ENCODE peak calls at places on chromosomes 13 and 19, in four cellular contexts. W is WTC11, R is GM12878, V is K562. K is an unnamed sample.

GRCh38 chr13:32804673-32805260 is 211.5 kb upstream of the KL start:
- DNase-seq in W (no peak), R (no peak), V (no peak), K (no peak)

GRCh38 chr13:96946709-96947311 is 47.5 kb downstream of the OXGR1 start:
- DNase-seq in W (no peak), R (no peak), V (no peak), K (peak)

GRCh38 chr19:38162632-38163031 is 61.4 kb downstream of the DPF1 start:
- DNase-seq in W (no peak), R (no peak), V (no peak), K (no peak)

GRCh38 chr19:14544977-14545715 is 15.8 kb downstream of the TECR start:
- DNase-seq in W (no peak), R (no peak), V (no peak), K (no peak)

GRCh38 chr19:48639483-48640375 is 2.5 kb upstream of the DBP start:
- DNase-seq in W (no peak), R (no peak), V (peak), K (no peak)

GRCh38 chr19:42250666-42251531 is 4.0 kb downstream of the ERF start:
- DNase-seq in W (no peak), R (no peak), V (no peak), K (no peak)

GRCh38 chr13:44921931-44922758 is 67.1 kb downstream of the NUFIP1 start:
- DNase-seq in W (no peak), R (no peak), V (no peak), K (peak)

GRCh38 chr13:27425151-27425917 is 915 bp downstream of the GTF3A start:
- DNase-seq in W (no peak), R (no peak), V (no peak), K (no peak)

GRCh38 chr13:44132710-44133109 is 240.9 kb upstream of the SERP2 start:
- DNase-seq in W (no peak), R (no peak), V (no peak), K (no peak)

GRCh38 chr13:37357548-37357947 is 241.0 kb downstream of the POSTN start:
- DNase-seq in W (no peak), R (no peak), V (no peak), K (no peak)

GRCh38 chr13:102141625-102142472 is 260.0 kb downstream of the FGF14 start:
- DNase-seq in W (no peak), R (no peak), V (peak), K (peak)

GRCh38 chr13:33331962-33332361 is 46.4 kb upstream of the STARD13 start:
- DNase-seq in W (peak), R (no peak), V (no peak), K (no peak)

GRCh38 chr13:27661017-27661416 is 39.3 kb downstream of the POLR1D start:
- DNase-seq in W (no peak), R (no peak), V (no peak), K (no peak)

GRCh38 chr19:47637550-47637949 is 28.6 kb downstream of the BICRA start:
- DNase-seq in W (no peak), R (no peak), V (no peak), K (no peak)

GRCh38 chr13:78121459-78122348 is 203.1 kb upstream of the EDNRB start:
- DNase-seq in W (peak), R (peak), V (peak), K (peak)

GRCh38 chr13:41018583-41018909 is 570 bp downstream of the ELF1 start:
- DNase-seq in W (no peak), R (no peak), V (no peak), K (no peak)

GRCh38 chr19:12939292-12939606 is 840 bp downstream of the CALR start:
- DNase-seq in W (no peak), R (no peak), V (no peak), K (no peak)

GRCh38 chr19:55537741-55538111 is 793 bp upstream of the SBK2 start:
- DNase-seq in W (no peak), R (no peak), V (no peak), K (no peak)

GRCh38 chr13:73803997-73804396 is 330.2 kb downstream of the KLF12 start:
- DNase-seq in W (no peak), R (no peak), V (no peak), K (no peak)

GRCh38 chr13:66994097-66994496 is 236.0 kb downstream of the PCDH9 start:
- DNase-seq in W (peak), R (no peak), V (peak), K (peak)

DNA sequence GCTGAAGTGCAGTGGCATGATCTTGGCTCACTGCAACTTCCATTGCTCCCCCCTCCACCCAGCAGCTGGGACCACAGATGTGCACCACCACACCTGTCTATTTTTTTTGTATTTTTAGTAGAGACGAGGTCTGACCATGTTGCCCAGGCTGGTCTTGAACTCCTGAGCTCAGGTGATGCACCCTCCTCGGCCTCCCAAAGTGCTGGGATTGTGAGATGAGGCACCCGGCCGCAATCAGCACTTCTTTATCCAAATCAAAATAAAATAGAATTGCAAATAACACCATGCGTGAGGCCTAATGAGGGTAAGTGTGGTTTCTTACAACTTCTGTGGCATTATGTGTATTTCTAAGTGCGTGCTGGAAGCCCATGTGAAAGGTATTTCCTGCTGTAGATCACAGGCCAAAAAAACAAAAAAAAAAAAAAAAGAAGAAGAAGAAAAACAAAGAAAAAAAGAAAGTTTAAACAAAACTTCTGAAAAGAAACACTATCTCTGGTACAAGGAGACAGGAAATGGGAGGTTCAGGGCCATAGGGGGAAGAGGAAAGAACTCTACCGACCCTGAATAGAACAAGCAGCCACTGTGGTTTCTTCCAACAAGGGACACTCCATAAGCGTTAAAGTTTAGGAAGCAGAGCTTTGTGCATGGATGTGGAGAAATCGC is 3.0 kb upstream of the GRAMD1A start:
- DNase-seq in W (no peak), R (no peak), V (no peak), K (peak)
- TF ChIP-seq CREB1 in W (no peak), R (no peak), V (no peak), K (no peak)

GRCh38 chr19:45283443-45284033 is 32.5 kb downstream of the MARK4 start:
- DNase-seq in W (no peak), R (peak), V (no peak), K (no peak)
- TF ChIP-seq CREM in W (no peak), R (no peak), V (no peak), K (no peak)

GRCh38 chr19:29418106-29418684 is 107.6 kb upstream of the VSTM2B start:
- DNase-seq in W (no peak), R (no peak), V (no peak), K (no peak)

GRCh38 chr19:29420482-29421185 is 105.2 kb upstream of the VSTM2B start:
- DNase-seq in W (no peak), R (no peak), V (no peak), K (no peak)

GRCh38 chr19:29415507-29415906 is 110.3 kb upstream of the VSTM2B start:
- DNase-seq in W (peak), R (no peak), V (no peak), K (no peak)

GRCh38 chr19:29420065-29420464 is 105.7 kb upstream of the VSTM2B start:
- DNase-seq in W (no peak), R (no peak), V (no peak), K (no peak)

DNA sequence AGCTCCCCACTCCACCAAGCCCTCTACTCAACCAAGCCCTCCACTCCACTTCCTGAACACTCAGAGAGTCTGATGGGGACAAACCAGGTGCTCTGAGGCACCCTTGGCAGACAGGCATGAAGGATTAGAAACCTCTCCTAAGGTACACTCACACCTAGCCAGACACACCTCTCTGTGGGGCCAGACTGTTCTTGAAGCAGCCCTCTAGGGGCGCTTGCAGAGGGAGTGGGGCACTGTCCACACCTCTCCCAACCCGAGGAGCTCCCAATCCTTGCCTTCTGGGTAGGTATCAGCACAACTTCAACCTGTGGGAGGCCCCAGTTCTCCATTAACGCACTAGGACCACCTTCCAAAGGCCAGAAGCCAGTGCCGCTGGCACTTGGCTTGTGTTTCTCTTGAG is 108.7 kb upstream of the VSTM2B start:
- DNase-seq in W (no peak), R (no peak), V (no peak), K (no peak)
- TF ChIP-seq CREB1 in W (no peak), R (no peak), V (no peak), K (no peak)

GRCh38 chr13:112648966-112649690 is 40.7 kb upstream of the ATP11A start:
- DNase-seq in W (no peak), R (no peak), V (peak), K (no peak)

GRCh38 chr13:112652512-112653458 is 37.1 kb upstream of the ATP11A start:
- DNase-seq in W (no peak), R (no peak), V (no peak), K (no peak)

GRCh38 chr13:112653821-112654220 is 36.0 kb upstream of the ATP11A start:
- DNase-seq in W (no peak), R (no peak), V (no peak), K (no peak)

GRCh38 chr13:112651750-112652511 is 37.9 kb upstream of the ATP11A start:
- DNase-seq in W (no peak), R (no peak), V (no peak), K (no peak)

DNA sequence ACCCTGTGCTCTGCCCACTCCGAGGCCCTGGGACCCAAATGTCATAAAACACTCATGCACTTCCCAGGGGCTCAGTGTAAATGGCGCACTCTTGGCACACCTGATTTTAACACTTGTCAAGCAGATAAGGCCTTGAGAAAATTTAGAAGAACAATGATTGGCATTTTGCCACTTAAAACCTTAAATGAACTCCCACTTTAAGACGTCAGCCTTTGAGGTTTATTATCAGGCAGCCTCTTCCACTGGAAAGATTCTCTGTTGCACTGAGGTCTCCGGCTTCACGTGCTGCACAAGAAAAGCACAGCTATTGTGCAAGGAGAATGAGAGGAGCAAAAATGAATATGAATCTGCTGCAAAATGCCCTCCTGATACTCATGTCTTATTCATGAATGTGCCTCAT is 38.5 kb upstream of the ATP11A start:
- DNase-seq in W (no peak), R (no peak), V (no peak), K (no peak)
- TF ChIP-seq CREM in W (no peak), R (no peak), V (no peak), K (no peak)